ENCODE peak calls at places on chromosome 4, in four cellular contexts. U is HFFc6, V is fibroblast of mammary gland, J is neural progenitor cell. F is an unnamed sample.

GRCh38 chr4:76341063-76341462 is 34.5 kb downstream of the STBD1 start:
- DNase-seq in U (peak), V (peak), J (no peak), F (no peak)

GRCh38 chr4:48578132-48578964 is 88.3 kb downstream of the ZAR1 start:
- DNase-seq in U (peak), V (peak), J (peak), F (peak)

GRCh38 chr4:37476691-37477090 is 209.5 kb downstream of the RELL1 start:
- DNase-seq in U (no peak), V (no peak), J (no peak), F (no peak)

GRCh38 chr4:93416337-93417102 is 412.0 kb upstream of the ATOH1 start:
- DNase-seq in U (no peak), V (no peak), J (no peak), F (no peak)

GRCh38 chr4:74006009-74006476 is 7.6 kb upstream of the CXCL5 start:
- DNase-seq in U (no peak), V (peak), J (no peak), F (peak)

GRCh38 chr4:77994194-77994721 is 62.9 kb upstream of the FRAS1 start:
- DNase-seq in U (peak), V (peak), J (peak), F (peak)

GRCh38 chr4:31557444-31557843 is 837.3 kb downstream of the PCDH7 start:
- DNase-seq in U (no peak), V (peak), J (no peak), F (no peak)

GRCh38 chr4:86940176-86940575 is 5.4 kb downstream of the AFF1 start:
- DNase-seq in U (peak), V (peak), J (no peak), F (no peak)

GRCh38 chr4:54187148-54187547 is 41.9 kb upstream of the PDGFRA start:
- DNase-seq in U (no peak), V (no peak), J (no peak), F (no peak)

GRCh38 chr4:72319596-72319995 is 249.4 kb downstream of the ADAMTS3 start:
- DNase-seq in U (peak), V (peak), J (no peak), F (no peak)

GRCh38 chr4:25654971-25655963 is at the start of gene SLC34A2:
- DNase-seq in U (no peak), V (no peak), J (peak), F (no peak)

GRCh38 chr4:67558493-67558892 is at the start of gene STAP1:
- DNase-seq in U (no peak), V (no peak), J (no peak), F (no peak)

GRCh38 chr4:128979934-128980333 is 113.4 kb downstream of the SCLT1 start:
- DNase-seq in U (peak), V (peak), J (no peak), F (no peak)

GRCh38 chr4:95363966-95364365 is 184.8 kb downstream of the UNC5C start:
- DNase-seq in U (no peak), V (no peak), J (no peak), F (no peak)

GRCh38 chr4:111806331-111806730 is 338.9 kb upstream of the FAM241A start:
- DNase-seq in U (no peak), V (no peak), J (peak), F (no peak)

GRCh38 chr4:81215219-81215892 is at the start of gene PRKG2:
- DNase-seq in U (no peak), V (no peak), J (peak), F (no peak)

F was measured in GM13977.